ENCODE peak calls at places on chromosomes 11 and 22, in nine cellular contexts. F is HCT116; X is spleen; G is left ventricle myocardium inferior; S is right lobe of liver; L is endothelial cell of umbilical vein; D is effector memory CD4-positive, alpha-beta T cell; E is aorta; C is cardiac muscle cell. I is an unnamed sample.
A peak's percentile ranks its signal among the peaks of the same experiment; 100 is the strongest.

GRCh38 chr11:116544721-116545120 is 228.1 kb downstream of the BUD13 start:
- DNase-seq in G (no peak), S (no peak), X (no peak), C (no peak), E (peak; percentile 9), L (no peak), F (no peak), D (no peak), I (no peak)

GRCh38 chr11:15897211-15897960 is 459.0 kb downstream of the SOX6 start:
- DNase-seq in S (no peak), L (no peak), F (no peak), D (no peak), E (no peak), C (no peak), X (no peak), G (no peak), I (no peak)

GRCh38 chr11:84581083-84581482 is 1046.1 kb downstream of the DLG2 start:
- DNase-seq in S (no peak), E (no peak), L (no peak), C (no peak), D (no peak), F (no peak), X (no peak), G (no peak), I (no peak)

GRCh38 chr11:107722671-107723070 is 10.8 kb upstream of the SLN start:
- DNase-seq in S (no peak), G (no peak), X (no peak), L (no peak), F (no peak), C (no peak), D (no peak), E (no peak), I (no peak)

GRCh38 chr11:104522650-104523049 is 358.7 kb upstream of the PDGFD start:
- DNase-seq in C (no peak), E (no peak), X (no peak), D (no peak), G (no peak), S (no peak), F (no peak), L (no peak), I (no peak)

GRCh38 chr11:34745209-34745608 is 124.3 kb downstream of the EHF start:
- DNase-seq in S (no peak), X (no peak), L (no peak), C (peak; percentile 28), F (no peak), G (no peak), D (no peak), E (no peak), I (no peak)

GRCh38 chr11:22666700-22667439 is 459 bp downstream of the GAS2 start:
- DNase-seq in F (no peak), X (peak; percentile 75), G (peak; percentile 60), D (no peak), L (peak; percentile 2), C (peak; percentile 76), S (peak; percentile 77), E (peak; percentile 78), I (peak; percentile 11)

GRCh38 chr11:20618083-20618482 is 18.7 kb downstream of the SLC6A5 start:
- DNase-seq in S (no peak), G (no peak), F (no peak), E (no peak), D (no peak), L (no peak), C (no peak), X (no peak), I (no peak)

GRCh38 chr22:30015229-30015797 is 65.0 kb upstream of the HORMAD2 start:
- DNase-seq in L (no peak), X (no peak), F (no peak), D (no peak), G (no peak), C (no peak), S (no peak), E (no peak), I (no peak)

GRCh38 chr22:24481641-24482040 is 13.5 kb upstream of the UPB1 start:
- DNase-seq in E (no peak), G (no peak), L (no peak), F (no peak), C (no peak), D (no peak), X (no peak), S (no peak), I (no peak)

GRCh38 chr11:65588199-65589054 is 7.2 kb downstream of the KCNK7 start:
- DNase-seq in S (peak; percentile 61), C (peak; percentile 71), F (no peak), L (peak; percentile 54), E (peak; percentile 83), X (peak; percentile 92), G (peak; percentile 66), D (peak; percentile 67), I (no peak)

GRCh38 chr11:103378931-103379330 is 269.7 kb downstream of the DYNC2H1 start:
- DNase-seq in S (no peak), X (no peak), L (no peak), D (no peak), G (no peak), E (no peak), F (no peak), C (no peak), I (no peak)

GRCh38 chr11:27353593-27354358 is 9.2 kb downstream of the CCDC34 start:
- DNase-seq in E (no peak), C (no peak), D (no peak), G (no peak), X (no peak), S (no peak), F (no peak), L (no peak), I (no peak)

GRCh38 chr11:110858556-110858921 is 146.3 kb upstream of the ARHGAP20 start:
- DNase-seq in S (no peak), D (no peak), F (no peak), X (no peak), E (no peak), G (peak; percentile 57), C (no peak), L (no peak), I (no peak)

GRCh38 chr11:43580735-43581369 is 99.7 kb upstream of the HSD17B12 start:
- DNase-seq in D (no peak), E (no peak), X (no peak), S (no peak), F (no peak), L (no peak), G (no peak), C (peak; percentile 56), I (no peak)
- H3K4me3 ChIP-seq in D (peak overlapping the region; percentile 29), E (no peak overlapping the region), X (peak overlapping the region; percentile 76), S (no peak overlapping the region), F (no peak overlapping the region), L (no peak overlapping the region), G (peak overlapping the region; percentile 73), C (peak overlapping the region; percentile 50), I (peak overlapping the region; percentile 63)

GRCh38 chr11:73195191-73196007 is 22.7 kb upstream of the P2RY2 start:
- DNase-seq in G (no peak), S (no peak), F (peak; percentile 67), X (no peak), D (no peak), L (no peak), C (no peak), E (peak; percentile 33), I (no peak)
- H3K4me1 ChIP-seq in G (peaks cover 7% of the 10 kb centered on the region), S (no peaks in the 10 kb centered on the region), F (peaks cover 34% of the 10 kb centered on the region), X (no peaks in the 10 kb centered on the region), D (no peaks in the 10 kb centered on the region), L (peaks cover 19% of the 10 kb centered on the region), C (peaks cover 12% of the 10 kb centered on the region), E (no peaks in the 10 kb centered on the region), I (peaks cover 1% of the 10 kb centered on the region)

DNA sequence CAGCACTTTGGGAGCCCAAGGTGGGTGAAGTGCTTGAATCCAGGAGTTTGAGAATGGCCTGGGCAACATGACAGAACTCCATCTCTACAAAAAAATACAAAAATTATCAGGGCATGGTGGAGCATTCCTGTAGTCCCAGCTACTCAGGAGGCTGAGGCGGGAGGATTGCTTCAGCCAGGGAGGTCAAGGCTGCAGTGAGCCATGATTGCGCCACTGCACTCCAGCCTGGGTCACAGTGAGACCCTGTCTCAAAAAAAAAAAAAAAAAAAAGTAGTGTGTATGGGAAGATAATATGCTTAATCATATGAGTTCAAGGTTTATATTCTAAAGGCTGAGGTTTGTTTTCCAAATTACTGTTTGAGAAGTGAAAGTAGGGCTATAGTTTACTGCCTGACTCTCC is 10.7 kb downstream of the LDHAL6A start:
- DNase-seq in C (no peak), E (no peak), G (no peak), S (no peak), F (no peak), X (no peak), L (no peak), D (no peak), I (no peak)
- H3K27ac ChIP-seq in C (no peak overlapping the region), E (no peak overlapping the region), G (no peak overlapping the region), S (no peak overlapping the region), F (no peak overlapping the region), X (no peak overlapping the region), L (no peak overlapping the region), D (no peak overlapping the region), I (no peak overlapping the region)

GRCh38 chr22:22818202-22818538 is 69.4 kb upstream of the IGLL5 start:
- DNase-seq in E (no peak), S (no peak), G (no peak), F (no peak), X (no peak), L (no peak), C (no peak), D (no peak), I (no peak)
- H3K4me3 ChIP-seq in E (no peak overlapping the region), S (no peak overlapping the region), G (no peak overlapping the region), F (no peak overlapping the region), X (no peak overlapping the region), L (no peak overlapping the region), C (no peak overlapping the region), D (peak overlapping the region; percentile 31), I (no peak overlapping the region)

GRCh38 chr11:101226617-101227016 is 97.0 kb upstream of the PGR start:
- DNase-seq in G (no peak), X (no peak), E (no peak), S (no peak), F (no peak), L (no peak), C (no peak), D (no peak), I (no peak)

GRCh38 chr11:101224221-101224620 is 94.6 kb upstream of the PGR start:
- DNase-seq in E (no peak), D (no peak), L (no peak), F (no peak), S (no peak), X (no peak), C (no peak), G (no peak), I (no peak)
- H3K4me1 ChIP-seq in E (no peaks in the 10 kb centered on the region), D (no peaks in the 10 kb centered on the region), L (no peaks in the 10 kb centered on the region), F (no peaks in the 10 kb centered on the region), S (no peaks in the 10 kb centered on the region), X (no peaks in the 10 kb centered on the region), C (no peaks in the 10 kb centered on the region), G (no peaks in the 10 kb centered on the region), I (no peaks in the 10 kb centered on the region)

GRCh38 chr11:9750551-9750950 is 86.7 kb downstream of the SWAP70 start:
- DNase-seq in S (no peak), G (no peak), E (no peak), L (peak; percentile 38), X (no peak), F (no peak), D (no peak), C (no peak), I (no peak)
- H3K27ac ChIP-seq in S (no peak overlapping the region), G (peak overlapping the region; percentile 13), E (no peak overlapping the region), L (no peak overlapping the region), X (no peak overlapping the region), F (no peak overlapping the region), D (no peak overlapping the region), C (no peak overlapping the region), I (no peak overlapping the region)

I was measured in iPS DF 6.9.